ENCODE peak calls at places on chromosome 4, in six cellular contexts. T is psoas muscle, B is colonic mucosa, N is heart left ventricle, W is hepatocyte, F is DND-41. E is an unnamed sample. For H3K36me3, the result is how much of the 10 kb centered on the place peaks cover.

GRCh38 chr4:65310586-65310985 is 359.7 kb downstream of the EPHA5 start:
- DNase-seq in T (no peak), B (no peak), N (no peak), W (no peak), F (no peak), E (no peak)

GRCh38 chr4:156924774-156925173 is 46.8 kb downstream of the PDGFC start:
- DNase-seq in T (no peak), B (no peak), N (no peak), W (no peak), F (no peak), E (no peak)

GRCh38 chr4:165723051-165723805 is 149.8 kb upstream of the TLL1 start:
- DNase-seq in T (no peak), B (no peak), N (no peak), W (no peak), F (no peak), E (no peak)

GRCh38 chr4:186727149-186727976 is 3.7 kb upstream of the FAT1 start:
- DNase-seq in T (no peak), B (no peak), N (no peak), W (no peak), F (no peak), E (peak)

GRCh38 chr4:74996996-74997395 is 64.1 kb downstream of the PARM1 start:
- DNase-seq in T (no peak), B (no peak), N (no peak), W (no peak), F (no peak), E (no peak)

GRCh38 chr4:28443371-28443770 is 1582.7 kb downstream of the STIM2 start:
- DNase-seq in T (no peak), B (no peak), N (no peak), W (no peak), F (no peak), E (no peak)

GRCh38 chr4:108703966-108704365 is 53.6 kb downstream of the OSTC start:
- DNase-seq in T (no peak), B (no peak), N (no peak), W (no peak), F (no peak), E (peak)

GRCh38 chr4:61068745-61069144 is 131.4 kb upstream of the ADGRL3 start:
- DNase-seq in T (no peak), B (no peak), N (peak), W (no peak), F (no peak), E (no peak)

GRCh38 chr4:85147481-85148076 is 181.1 kb upstream of the WDFY3 start:
- DNase-seq in T (no peak), B (peak), N (peak), W (peak), F (peak), E (peak)

GRCh38 chr4:176841730-176842129 is 49.0 kb upstream of the VEGFC start:
- DNase-seq in T (no peak), B (no peak), N (no peak), W (no peak), F (no peak), E (no peak)

GRCh38 chr4:106585920-106586349 is 217.4 kb upstream of the GIMD1 start:
- DNase-seq in T (no peak), B (no peak), N (no peak), W (no peak), F (no peak), E (no peak)

GRCh38 chr4:150518559-150518958 is 63.4 kb upstream of the MAB21L2 start:
- DNase-seq in T (no peak), B (no peak), N (no peak), W (no peak), F (no peak), E (peak)

GRCh38 chr4:157992038-157992706 is 180.7 kb downstream of the GASK1B start:
- DNase-seq in T (no peak), B (peak), N (no peak), W (peak), F (peak), E (peak)

GRCh38 chr4:42302348-42302747 is 94.9 kb upstream of the SHISA3 start:
- DNase-seq in T (no peak), B (peak), N (no peak), W (peak), F (peak), E (peak)

GRCh38 chr4:141609243-141609642 is 27.1 kb upstream of the IL15 start:
- DNase-seq in T (no peak), B (no peak), N (peak), W (no peak), F (no peak), E (peak)

GRCh38 chr4:66736593-66736992 is 808.7 kb downstream of the CENPC start:
- DNase-seq in T (no peak), B (no peak), N (no peak), W (no peak), F (no peak), E (no peak)

GRCh38 chr4:118738999-118739690 is 54.0 kb downstream of the METTL14 start:
- DNase-seq in T (no peak), B (no peak), N (no peak), W (no peak), F (no peak), E (no peak)

GRCh38 chr4:156968479-156968984 is 3.1 kb downstream of the PDGFC start:
- DNase-seq in T (peak), B (peak), N (peak), W (peak), F (peak), E (peak)

GRCh38 chr4:182093431-182093831 is 149.8 kb upstream of the TENM3 start:
- DNase-seq in T (no peak), B (no peak), N (no peak), W (no peak), F (no peak), E (no peak)

GRCh38 chr4:53490161-53490915 is 100.9 kb downstream of the LNX1 start:
- DNase-seq in T (no peak), B (no peak), N (no peak), W (peak), F (no peak), E (no peak)

GRCh38 chr4:72109959-72110497 is 78.2 kb downstream of the NPFFR2 start:
- DNase-seq in T (no peak), B (no peak), N (no peak), W (no peak), F (no peak), E (no peak)

GRCh38 chr4:100017627-100018310 is 67.7 kb upstream of the H2AZ1 start:
- DNase-seq in T (no peak), B (no peak), N (no peak), W (no peak), F (no peak), E (no peak)

GRCh38 chr4:144174401-144175067 is 34.0 kb upstream of the GYPA start:
- DNase-seq in T (no peak), B (no peak), N (no peak), W (peak), F (peak), E (peak)

GRCh38 chr4:81675785-81676427 is 204.2 kb upstream of the RASGEF1B start:
- DNase-seq in T (peak), B (no peak), N (peak), W (no peak), F (no peak), E (no peak)

GRCh38 chr4:183906486-183906735 is 1.3 kb downstream of the STOX2 start:
- DNase-seq in T (no peak), B (no peak), N (no peak), W (no peak), F (no peak), E (no peak)

GRCh38 chr4:119138046-119138445 is 2.4 kb downstream of the MYOZ2 start:
- DNase-seq in T (no peak), B (no peak), N (no peak), W (peak), F (no peak), E (no peak)

GRCh38 chr4:84965558-84966381 is 720 bp downstream of the WDFY3 start:
- DNase-seq in T (peak), B (peak), N (peak), W (peak), F (no peak), E (peak)

GRCh38 chr4:114281561-114281960 is 302.1 kb upstream of the ARSJ start:
- DNase-seq in T (no peak), B (no peak), N (no peak), W (no peak), F (no peak), E (no peak)

GRCh38 chr4:156223985-156224384 is 270.3 kb upstream of the CTSO start:
- DNase-seq in T (no peak), B (no peak), N (no peak), W (no peak), F (no peak), E (no peak)

GRCh38 chr4:61380865-61381264 is 180.7 kb downstream of the ADGRL3 start:
- DNase-seq in T (no peak), B (no peak), N (no peak), W (no peak), F (no peak), E (no peak)

GRCh38 chr4:169256101-169256612 is 14.6 kb downstream of the SH3RF1 start:
- DNase-seq in T (no peak), B (no peak), N (no peak), W (no peak), F (no peak), E (peak)

GRCh38 chr4:162959056-162959455 is 207.6 kb downstream of the NAF1 start:
- DNase-seq in T (no peak), B (no peak), N (no peak), W (peak), F (no peak), E (no peak)

GRCh38 chr4:69896530-69897116 is 34.2 kb upstream of the CSN1S1 start:
- DNase-seq in T (no peak), B (no peak), N (no peak), W (no peak), F (no peak), E (no peak)

GRCh38 chr4:88008624-88009235 is 1.3 kb downstream of the PKD2 start:
- DNase-seq in T (no peak), B (no peak), N (no peak), W (no peak), F (no peak), E (no peak)
- H3K27ac ChIP-seq in T (no peak), B (peak), N (peak), W (peak), F (peak), E (no peak)

GRCh38 chr4:2042947-2043395 is 16.2 kb upstream of the NAT8L start:
- DNase-seq in T (no peak), B (no peak), N (no peak), W (no peak), F (no peak), E (no peak)
- H3K4me3 ChIP-seq in T (peak), B (no peak), N (no peak), W (no peak), F (no peak), E (peak)

GRCh38 chr4:8457646-8458045 is 17.1 kb downstream of the TRMT44 start:
- DNase-seq in T (no peak), B (no peak), N (no peak), W (no peak), F (no peak), E (no peak)

GRCh38 chr4:8461616-8462015 is 21.0 kb downstream of the TRMT44 start:
- DNase-seq in T (no peak), B (no peak), N (no peak), W (no peak), F (no peak), E (no peak)

GRCh38 chr4:8463811-8464210 is 23.2 kb downstream of the TRMT44 start:
- DNase-seq in T (no peak), B (no peak), N (no peak), W (no peak), F (no peak), E (no peak)

GRCh38 chr4:8461086-8461485 is 20.5 kb downstream of the TRMT44 start:
- DNase-seq in T (no peak), B (no peak), N (no peak), W (no peak), F (no peak), E (no peak)

GRCh38 chr4:8459867-8460453 is 19.4 kb downstream of the TRMT44 start:
- DNase-seq in T (no peak), B (peak), N (no peak), W (peak), F (no peak), E (peak)
- H3K36me3 ChIP-seq in T (half or more), B (under half), N (half or more), W (under half), F (half or more), E (under half)

GRCh38 chr4:138196153-138196552 is 46.0 kb downstream of the SLC7A11 start:
- DNase-seq in T (no peak), B (no peak), N (no peak), W (no peak), F (no peak), E (no peak)

GRCh38 chr4:138204507-138204906 is 37.6 kb downstream of the SLC7A11 start:
- DNase-seq in T (no peak), B (no peak), N (no peak), W (peak), F (no peak), E (peak)

GRCh38 chr4:138199568-138200235 is 42.4 kb downstream of the SLC7A11 start:
- DNase-seq in T (no peak), B (peak), N (no peak), W (peak), F (no peak), E (peak)

GRCh38 chr4:138202686-138203085 is 39.5 kb downstream of the SLC7A11 start:
- DNase-seq in T (no peak), B (no peak), N (no peak), W (no peak), F (no peak), E (peak)

GRCh38 chr4:138200236-138200590 is 41.9 kb downstream of the SLC7A11 start:
- DNase-seq in T (no peak), B (no peak), N (no peak), W (no peak), F (no peak), E (no peak)
- H3K27ac ChIP-seq in T (no peak), B (peak), N (no peak), W (peak), F (no peak), E (no peak)

GRCh38 chr4:93312299-93312698 is 516.3 kb upstream of the ATOH1 start:
- DNase-seq in T (no peak), B (no peak), N (no peak), W (no peak), F (no peak), E (no peak)

GRCh38 chr4:93319011-93319410 is 509.5 kb upstream of the ATOH1 start:
- DNase-seq in T (no peak), B (no peak), N (no peak), W (no peak), F (no peak), E (no peak)

GRCh38 chr4:93313207-93313606 is 515.3 kb upstream of the ATOH1 start:
- DNase-seq in T (no peak), B (no peak), N (no peak), W (no peak), F (no peak), E (no peak)

GRCh38 chr4:93317571-93317970 is 511.0 kb upstream of the ATOH1 start:
- DNase-seq in T (no peak), B (no peak), N (no peak), W (no peak), F (no peak), E (no peak)

DNA sequence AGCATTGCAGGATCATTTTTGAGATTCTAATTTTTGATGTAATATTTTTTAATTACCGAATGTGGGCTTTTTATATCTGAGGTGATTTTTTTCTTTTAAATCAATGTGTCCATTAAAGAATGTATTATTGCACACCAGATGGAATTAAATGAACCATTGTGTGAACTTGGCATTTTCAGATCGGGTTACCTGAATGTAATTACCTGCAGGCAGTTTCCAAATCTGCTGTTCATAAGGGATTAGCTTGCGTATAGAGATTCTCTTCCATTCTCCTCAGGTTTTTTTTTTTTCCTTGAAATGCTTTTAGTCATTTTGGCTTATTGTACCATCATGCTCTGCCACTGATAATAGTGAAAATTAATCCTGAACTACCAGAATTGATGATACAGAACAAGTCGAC is 511.5 kb upstream of the ATOH1 start:
- DNase-seq in T (no peak), B (no peak), N (no peak), W (no peak), F (no peak), E (no peak)
- H3K4me3 ChIP-seq in T (no peak), B (no peak), N (no peak), W (no peak), F (no peak), E (no peak)

E was measured in small intestine.